ENCODE peak calls at places on chromosomes 12 and 14, in seven cellular contexts. O is A549, Q is erythroblast, W is transverse colon, I is breast epithelium, A is esophagus muscularis mucosa, R is Peyer's patch. Y is an unnamed sample.

GRCh38 chr14:81673930-81674329 is 140.3 kb upstream of the SEL1L start:
- DNase-seq in I (no peak), O (no peak), Q (no peak), R (no peak), W (no peak), A (no peak), Y (no peak)

GRCh38 chr14:68797180-68797670 is 4.4 kb upstream of the ZFP36L1 start:
- DNase-seq in W (no peak), O (no peak), I (peak), R (peak), A (peak), Q (peak), Y (no peak)

GRCh38 chr12:114355389-114356088 is 50.4 kb downstream of the TBX5 start:
- DNase-seq in W (no peak), O (peak), Q (no peak), R (no peak), I (no peak), A (no peak), Y (no peak)

GRCh38 chr14:72738181-72738611 is 155.7 kb downstream of the DPF3 start:
- DNase-seq in I (no peak), W (no peak), A (peak), Q (peak), O (no peak), R (no peak), Y (peak)

GRCh38 chr14:37230551-37231194 is 32.9 kb downstream of the MIPOL1 start:
- DNase-seq in A (no peak), O (peak), Q (peak), W (no peak), I (no peak), R (no peak), Y (no peak)

GRCh38 chr14:22002860-22003284 is 329.3 kb upstream of the OR4E1 start:
- DNase-seq in W (peak), R (no peak), O (peak), I (no peak), A (no peak), Q (peak), Y (no peak)

GRCh38 chr12:121033625-121034349 is 5.3 kb downstream of the OASL start:
- DNase-seq in O (peak), R (no peak), A (no peak), I (no peak), Q (no peak), W (no peak), Y (no peak)

GRCh38 chr12:113860059-113860820 is 105.9 kb downstream of the RBM19 start:
- DNase-seq in W (no peak), A (no peak), Q (no peak), R (no peak), I (no peak), O (no peak), Y (no peak)

GRCh38 chr12:76878045-76878898 is 547 bp downstream of the CSRP2 start:
- DNase-seq in A (peak), R (no peak), W (no peak), O (peak), Q (peak), I (peak), Y (no peak)

GRCh38 chr14:33297565-33297964 is 358.9 kb downstream of the NPAS3 start:
- DNase-seq in W (no peak), A (peak), O (no peak), Q (no peak), R (no peak), I (no peak), Y (no peak)

GRCh38 chr12:127230843-127231260 is 1036.1 kb upstream of the TMEM132C start:
- DNase-seq in I (no peak), Q (no peak), A (no peak), R (no peak), W (no peak), O (peak), Y (no peak)

GRCh38 chr12:27285395-27285794 is 41.3 kb downstream of the STK38L start:
- DNase-seq in I (no peak), R (no peak), A (no peak), Q (no peak), W (no peak), O (no peak), Y (no peak)

GRCh38 chr12:1779783-1780182 is 40.6 kb upstream of the LRTM2 start:
- DNase-seq in Q (no peak), W (no peak), A (no peak), I (no peak), R (no peak), O (no peak), Y (no peak)

GRCh38 chr12:56469007-56469930 is 891 bp downstream of the SPRYD4 start:
- DNase-seq in W (peak), Q (peak), I (peak), O (no peak), A (no peak), R (no peak), Y (no peak)

GRCh38 chr12:125386652-125387051 is 321.4 kb downstream of the AACS start:
- DNase-seq in O (no peak), Q (no peak), I (no peak), W (no peak), A (peak), R (no peak), Y (no peak)

GRCh38 chr12:62575036-62575435 is 108.4 kb downstream of the MON2 start:
- DNase-seq in W (no peak), A (no peak), I (no peak), R (no peak), Q (no peak), O (no peak), Y (no peak)

DNA sequence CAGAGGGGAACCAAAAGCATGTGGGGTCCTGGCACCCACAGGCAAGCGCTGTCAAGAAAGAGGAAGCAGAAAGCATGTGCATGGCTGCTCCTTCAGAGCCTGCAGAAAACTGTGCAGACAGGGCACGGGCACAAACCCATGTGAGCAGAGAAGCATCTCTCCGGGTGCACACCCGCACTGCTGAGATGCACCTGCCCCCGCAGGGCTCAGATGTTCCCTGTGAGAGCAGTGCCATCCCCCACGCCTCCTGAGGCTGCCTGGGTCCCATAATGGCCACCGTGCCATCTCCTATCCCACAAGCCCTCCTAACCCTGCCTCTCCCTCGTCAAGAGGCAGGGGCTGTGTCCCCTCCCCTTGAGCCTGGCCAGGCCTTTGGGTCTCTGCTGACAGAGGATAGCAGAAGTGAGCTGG is 32.3 kb upstream of the INF2 start:
- DNase-seq in W (no peak), O (no peak), R (peak), A (no peak), I (no peak), Q (no peak), Y (no peak)
- TF ChIP-seq POLR2A in W (no peak), O (no peak), R (no peak), A (no peak), I (no peak), Q (no peak), Y (no peak)

GRCh38 chr12:66901136-66901932 is 222.5 kb upstream of the GRIP1 start:
- DNase-seq in W (no peak), A (no peak), Q (no peak), O (no peak), I (no peak), R (no peak), Y (no peak)
- TF ChIP-seq POLR2A in W (no peak), A (no peak), Q (no peak), O (no peak), I (no peak), R (no peak), Y (no peak)

DNA sequence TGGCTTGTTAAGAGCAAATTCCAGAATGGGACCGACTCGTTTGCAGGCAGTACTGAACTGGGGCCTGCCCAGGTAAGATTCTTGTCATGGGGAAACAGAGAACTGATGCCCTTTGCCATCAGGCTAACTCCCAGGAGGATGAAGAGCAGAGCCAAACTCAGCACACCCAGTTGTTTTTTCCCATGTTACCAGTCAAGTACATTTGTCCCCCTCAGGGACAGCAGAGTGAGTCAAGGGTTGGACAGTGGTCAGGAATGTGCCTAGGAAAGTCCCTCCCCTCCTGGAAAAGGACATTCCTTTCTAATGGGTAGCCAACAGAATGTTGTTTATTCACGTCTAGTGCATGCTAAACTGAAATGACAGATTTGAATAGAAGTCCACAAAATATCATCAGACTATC is 1.6 kb downstream of the ART4 start:
- DNase-seq in R (no peak), I (peak), O (peak), Q (peak), A (no peak), W (peak), Y (no peak)
- TF ChIP-seq POLR2A in R (no peak), I (no peak), O (no peak), Q (no peak), A (no peak), W (no peak), Y (no peak)

GRCh38 chr12:110451263-110451662 is 1.1 kb upstream of the ARPC3 start:
- DNase-seq in R (no peak), O (no peak), I (no peak), A (no peak), W (no peak), Q (no peak), Y (no peak)

GRCh38 chr12:110453569-110454296 is 3.6 kb upstream of the ARPC3 start:
- DNase-seq in A (no peak), Q (no peak), O (no peak), R (no peak), I (no peak), W (no peak), Y (no peak)

GRCh38 chr12:110444455-110444854 is 5.7 kb downstream of the ARPC3 start:
- DNase-seq in W (no peak), R (no peak), O (no peak), I (no peak), Q (no peak), A (no peak), Y (no peak)

GRCh38 chr12:110449799-110450497 is at the start of gene ARPC3:
- DNase-seq in Q (peak), R (peak), O (peak), W (peak), I (peak), A (peak), Y (peak)
- TF ChIP-seq POLR2A in Q (peak), R (peak), O (peak), W (peak), I (peak), A (no peak), Y (peak)

DNA sequence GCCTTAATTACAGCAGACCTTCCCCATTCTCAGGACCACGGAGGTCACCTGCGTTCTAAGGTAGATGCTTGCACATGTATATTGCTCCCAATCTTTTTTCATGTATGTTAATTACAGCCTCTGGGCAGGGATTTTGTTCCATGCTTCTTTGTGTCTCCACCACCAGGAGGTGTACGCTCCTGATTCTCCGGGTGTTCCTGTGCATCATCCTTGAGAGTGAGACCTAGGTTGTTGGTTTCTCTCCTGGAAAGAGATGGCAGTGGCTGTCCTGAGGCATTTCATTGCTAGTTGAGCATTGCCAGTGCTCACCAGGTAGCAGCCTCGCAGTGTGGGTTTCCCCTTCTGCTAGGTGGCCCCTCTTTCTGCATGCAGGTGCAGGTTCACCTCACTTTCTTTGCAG is 52.8 kb downstream of the KCNK13 start:
- DNase-seq in I (no peak), W (no peak), R (no peak), A (no peak), Q (no peak), O (peak), Y (no peak)
- TF ChIP-seq POLR2A in I (no peak), W (no peak), R (no peak), A (no peak), Q (no peak), O (no peak), Y (no peak)

GRCh38 chr12:9760699-9761406 is at the start of gene CD69:
- DNase-seq in I (no peak), R (peak), A (no peak), O (no peak), Q (peak), W (peak), Y (no peak)
- TF ChIP-seq POLR2A in I (no peak), R (peak), A (no peak), O (no peak), Q (peak), W (peak), Y (no peak)